ENCODE peak calls at places on chromosomes 1 and 21, in eight cellular contexts. Z is GM23248, F is trophoblast cell, O is A549, S is hepatocyte, M is PC-3, Q is mesendoderm, L is GM12878. B is an unnamed sample.
A peak's percentile ranks its signal among the peaks of the same experiment; 100 is the strongest.

GRCh38 chr1:79899914-79900313 is 893.4 kb upstream of the ADGRL4 start:
- DNase-seq in O (no peak), Z (peak; percentile 98), Q (no peak), M (peak; percentile 74), L (no peak), F (peak; percentile 68), S (no peak), B (peak; percentile 99)

GRCh38 chr21:40587786-40588353 is 259.1 kb downstream of the DSCAM start:
- DNase-seq in F (no peak), S (no peak), L (no peak), O (no peak), Z (no peak), Q (peak; percentile 35), M (no peak), B (no peak)

GRCh38 chr21:30434033-30434631 is 4.1 kb downstream of the KRTAP13-4 start:
- DNase-seq in O (no peak), Q (peak; percentile 83), S (peak; percentile 48), F (peak; percentile 73), M (peak; percentile 78), Z (peak; percentile 47), L (no peak), B (no peak)

GRCh38 chr1:205497351-205497750 is 7.1 kb upstream of the CDK18 start:
- DNase-seq in L (no peak), O (no peak), M (no peak), Z (no peak), Q (no peak), F (no peak), S (no peak), B (no peak)

GRCh38 chr1:37239225-37239740 is 205.0 kb upstream of the GRIK3 start:
- DNase-seq in L (no peak), S (no peak), M (no peak), Z (no peak), O (no peak), F (no peak), Q (no peak), B (no peak)

GRCh38 chr21:31879251-31879650 is 6.4 kb downstream of the HUNK start:
- DNase-seq in M (no peak), Z (no peak), S (no peak), F (peak; percentile 31), Q (no peak), L (no peak), O (no peak), B (no peak)

GRCh38 chr21:29145354-29145782 is 14.9 kb downstream of the MAP3K7CL start:
- DNase-seq in Q (no peak), L (no peak), S (peak; percentile 26), Z (peak; percentile 96), M (peak; percentile 97), F (peak; percentile 76), O (peak; percentile 3), B (peak; percentile 91)

GRCh38 chr1:66564250-66564649 is 30.3 kb downstream of the SGIP1 start:
- DNase-seq in S (no peak), M (peak; percentile 96), F (peak; percentile 95), Z (peak; percentile 97), O (peak; percentile 6), L (no peak), Q (no peak), B (peak; percentile 97)

GRCh38 chr1:24329797-24330543 is 10.8 kb downstream of the GRHL3 start:
- DNase-seq in L (no peak), F (no peak), M (no peak), O (no peak), S (no peak), Z (peak; percentile 61), Q (no peak), B (peak; percentile 60)

GRCh38 chr1:31725777-31726535 is 22.1 kb upstream of the COL16A1 start:
- DNase-seq in S (no peak), Q (no peak), O (no peak), Z (no peak), L (no peak), M (no peak), F (no peak), B (no peak)

GRCh38 chr1:162605225-162605927 is 26.9 kb upstream of the DDR2 start:
- DNase-seq in Q (no peak), M (peak; percentile 100), S (peak; percentile 57), Z (peak; percentile 97), F (peak; percentile 18), L (no peak), O (no peak), B (peak; percentile 96)

GRCh38 chr1:46370214-46370633 is 23.9 kb upstream of the FAAH start:
- DNase-seq in L (peak; percentile 37), O (no peak), S (no peak), Q (no peak), F (peak; percentile 19), M (peak; percentile 28), Z (peak; percentile 38), B (peak; percentile 60)

GRCh38 chr1:79323240-79324025 is 316.9 kb upstream of the ADGRL4 start:
- DNase-seq in F (peak; percentile 82), Q (peak; percentile 17), M (peak; percentile 95), O (peak; percentile 21), S (peak; percentile 34), L (no peak), Z (peak; percentile 96), B (peak; percentile 98)

GRCh38 chr1:187306671-187307415 is 478.1 kb downstream of the PLA2G4A start:
- DNase-seq in Z (no peak), S (no peak), M (peak; percentile 68), F (no peak), L (no peak), O (no peak), Q (no peak), B (peak; percentile 12)

GRCh38 chr1:79657916-79658662 is 651.6 kb upstream of the ADGRL4 start:
- DNase-seq in Q (peak; percentile 22), O (no peak), Z (no peak), F (no peak), M (no peak), S (no peak), L (no peak), B (no peak)

GRCh38 chr21:46322351-46323226 is 1.1 kb downstream of the C21orf58 start:
- DNase-seq in Q (peak; percentile 57), Z (peak; percentile 77), S (peak; percentile 45), F (peak; percentile 68), M (peak; percentile 32), O (no peak), L (no peak), B (peak; percentile 47)

GRCh38 chr1:15445390-15446122 is 7.3 kb downstream of the CTRC start:
- DNase-seq in Z (no peak), F (no peak), O (no peak), L (no peak), M (no peak), Q (no peak), S (no peak), B (no peak)

GRCh38 chr1:231213831-231214573 is 27.0 kb upstream of the GNPAT start:
- DNase-seq in Q (no peak), F (no peak), O (no peak), S (no peak), L (no peak), Z (no peak), M (no peak), B (no peak)

GRCh38 chr21:45937721-45938452 is 43.7 kb upstream of the COL6A1 start:
- DNase-seq in S (no peak), L (no peak), Q (no peak), O (no peak), M (no peak), Z (no peak), F (no peak), B (no peak)

DNA sequence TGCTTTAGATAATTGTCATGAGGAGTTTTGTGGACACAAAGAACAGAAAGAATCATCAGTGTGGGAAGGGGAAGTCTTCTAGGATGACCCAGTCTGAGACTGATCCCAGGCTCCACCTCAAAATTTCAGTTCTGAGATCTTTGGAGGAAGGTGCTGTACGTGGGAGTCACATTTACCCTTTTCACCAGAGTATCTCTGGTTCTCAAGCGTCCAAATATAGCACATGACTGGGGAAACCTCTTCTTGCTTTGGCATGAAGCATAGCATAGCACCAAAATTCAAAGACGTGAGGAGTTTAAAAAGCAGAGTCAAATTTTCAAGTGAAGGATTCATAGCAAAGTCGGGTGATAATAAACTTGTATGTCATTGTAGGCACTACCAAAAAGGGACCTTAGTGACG is 96.5 kb downstream of the LRRC53 start:
- DNase-seq in M (no peak), Z (no peak), O (no peak), S (no peak), Q (no peak), F (no peak), L (no peak), B (no peak)
- H3K27ac ChIP-seq in M (no peak overlapping the region), Z (no peak overlapping the region), O (no peak overlapping the region), S (no peak overlapping the region), Q (no peak overlapping the region), F (no peak overlapping the region), L (no peak overlapping the region), B (no peak overlapping the region)

DNA sequence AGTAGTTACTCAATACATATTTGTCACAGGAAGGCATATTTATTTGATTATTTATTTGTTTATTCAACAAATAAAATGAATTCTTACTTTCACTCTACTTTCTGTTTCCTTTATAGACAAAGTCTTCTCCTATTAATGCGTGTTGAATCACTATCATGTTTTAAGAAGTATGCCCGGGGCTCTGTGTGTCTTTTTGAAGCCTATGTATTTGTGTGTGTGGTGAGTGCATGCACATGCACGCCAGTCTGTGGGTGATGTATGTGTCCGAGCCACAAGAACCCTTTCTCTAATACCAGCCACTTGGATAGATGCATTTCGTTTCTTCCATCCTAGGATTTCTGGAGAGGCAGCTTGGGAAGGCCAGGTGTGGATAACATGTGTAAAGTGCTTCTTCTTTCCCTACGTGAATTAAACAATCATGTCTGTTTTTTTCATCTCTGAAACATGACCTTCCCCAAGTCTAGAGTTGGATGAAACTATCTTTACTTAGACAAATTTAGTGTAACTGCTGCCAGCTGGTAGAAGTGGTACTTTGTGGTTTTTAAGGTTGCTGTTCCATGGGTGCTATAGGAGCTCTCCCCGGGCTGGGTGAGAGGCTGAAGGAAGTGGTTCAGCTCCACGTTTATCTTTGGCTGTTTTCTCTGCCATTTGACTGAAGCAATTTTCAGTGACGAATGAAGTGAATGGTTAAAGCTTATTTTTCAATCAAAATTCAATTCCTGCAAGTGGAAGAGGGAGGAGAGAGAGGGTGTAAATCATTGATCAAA is 46.8 kb upstream of the PPM1J start:
- DNase-seq in L (no peak), M (no peak), Q (no peak), F (no peak), Z (no peak), S (no peak), O (no peak), B (no peak)
- H3K4me2 ChIP-seq in L (no peak overlapping the region), M (no peak overlapping the region), Q (no peak overlapping the region), F (no peak overlapping the region), Z (no peak overlapping the region), S (no peak overlapping the region), O (no peak overlapping the region), B (no peak overlapping the region)

DNA sequence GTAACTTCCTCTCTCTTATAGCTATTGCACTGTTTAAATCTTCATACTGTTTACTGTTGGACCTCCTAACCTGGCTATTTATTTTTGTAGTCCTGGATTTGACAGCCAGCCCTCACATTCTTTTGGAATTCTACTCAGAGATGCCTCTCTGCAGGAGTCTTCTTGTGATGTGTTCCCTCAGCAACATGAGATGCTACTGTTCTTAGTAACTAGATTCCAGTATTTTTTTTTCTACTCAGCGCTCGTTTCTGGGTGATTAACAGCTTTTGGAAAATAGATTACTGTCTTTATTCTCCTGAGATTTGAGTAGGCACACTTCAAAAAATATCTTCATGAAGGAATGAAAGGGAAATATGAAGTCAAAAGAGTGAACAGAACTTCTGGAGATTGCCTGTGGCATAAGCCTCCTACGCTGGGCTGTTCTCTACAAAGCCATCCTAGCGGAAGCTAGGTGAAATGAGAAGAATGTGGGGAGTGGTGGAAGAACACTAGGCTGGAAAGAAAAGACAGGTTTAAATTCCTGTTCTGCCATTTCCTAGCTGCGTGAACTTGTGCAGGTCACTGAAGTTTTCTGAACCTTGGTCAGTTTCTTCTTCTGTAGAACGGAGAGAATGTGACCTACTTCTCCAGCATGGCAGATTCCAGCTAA is 75.9 kb downstream of the LRRC8C start:
- DNase-seq in Q (peak; percentile 67), Z (no peak), F (peak; percentile 65), M (no peak), L (no peak), S (no peak), O (no peak), B (peak; percentile 43)
- H3K27ac ChIP-seq in Q (no peak overlapping the region), Z (no peak overlapping the region), F (peak overlapping the region; percentile 60), M (no peak overlapping the region), L (no peak overlapping the region), S (no peak overlapping the region), O (no peak overlapping the region), B (peak overlapping the region; percentile 32)

GRCh38 chr1:236284291-236284711 is 2.5 kb upstream of the ERO1B start:
- DNase-seq in Q (no peak), S (no peak), M (no peak), Z (no peak), F (no peak), L (peak; percentile 92), O (no peak), B (no peak)
- H3K4me2 ChIP-seq in Q (no peak overlapping the region), S (no peak overlapping the region), M (no peak overlapping the region), Z (no peak overlapping the region), F (no peak overlapping the region), L (peak overlapping the region; percentile 90), O (no peak overlapping the region), B (no peak overlapping the region)